ENCODE peak calls at places on chromosomes 7 and 10, in eight cellular contexts. One of them, this sample, is unnamed.

GRCh38 chr7:618539-619355 is 99.1 kb upstream of the PDGFA start:
- DNase-seq in spleen: peak
- DNase-seq in HepG2: peak
- DNase-seq in K562: no peak
- DNase-seq in breast epithelium: no peak
- DNase-seq in SK-N-SH: no peak
- DNase-seq in esophagus muscularis mucosa: no peak
- DNase-seq in GM23338: no peak
- DNase-seq in this sample: peak

GRCh38 chr10:131858583-131859340 is 42.0 kb upstream of the PPP2R2D start:
- DNase-seq in spleen: peak
- DNase-seq in HepG2: no peak
- DNase-seq in K562: no peak
- DNase-seq in breast epithelium: no peak
- DNase-seq in SK-N-SH: no peak
- DNase-seq in esophagus muscularis mucosa: no peak
- DNase-seq in GM23338: no peak
- DNase-seq in this sample: no peak

GRCh38 chr7:129225206-129225930 is 538 bp downstream of the AHCYL2 start:
- DNase-seq in spleen: peak
- DNase-seq in HepG2: peak
- DNase-seq in K562: peak
- DNase-seq in breast epithelium: peak
- DNase-seq in SK-N-SH: no peak
- DNase-seq in esophagus muscularis mucosa: no peak
- DNase-seq in GM23338: peak
- DNase-seq in this sample: peak

GRCh38 chr10:110355181-110355831 is 50.6 kb upstream of the SMNDC1 start:
- DNase-seq in spleen: peak
- DNase-seq in HepG2: no peak
- DNase-seq in K562: no peak
- DNase-seq in breast epithelium: no peak
- DNase-seq in SK-N-SH: no peak
- DNase-seq in esophagus muscularis mucosa: no peak
- DNase-seq in GM23338: no peak
- DNase-seq in this sample: no peak

GRCh38 chr10:114916653-114917052 is 21.3 kb upstream of the TRUB1 start:
- DNase-seq in spleen: no peak
- DNase-seq in HepG2: no peak
- DNase-seq in K562: no peak
- DNase-seq in breast epithelium: no peak
- DNase-seq in SK-N-SH: no peak
- DNase-seq in esophagus muscularis mucosa: no peak
- DNase-seq in GM23338: no peak
- DNase-seq in this sample: no peak

GRCh38 chr7:128886391-128887168 is 23.9 kb downstream of the ATP6V1F start:
- DNase-seq in spleen: peak
- DNase-seq in HepG2: no peak
- DNase-seq in K562: peak
- DNase-seq in breast epithelium: no peak
- DNase-seq in SK-N-SH: peak
- DNase-seq in esophagus muscularis mucosa: no peak
- DNase-seq in GM23338: no peak
- DNase-seq in this sample: no peak

GRCh38 chr7:137245890-137246289 is 97.6 kb downstream of the PTN start:
- DNase-seq in spleen: no peak
- DNase-seq in HepG2: no peak
- DNase-seq in K562: no peak
- DNase-seq in breast epithelium: no peak
- DNase-seq in SK-N-SH: no peak
- DNase-seq in esophagus muscularis mucosa: no peak
- DNase-seq in GM23338: no peak
- DNase-seq in this sample: no peak

GRCh38 chr10:101246639-101247038 is 17.4 kb upstream of the LBX1 start:
- DNase-seq in spleen: no peak
- DNase-seq in HepG2: no peak
- DNase-seq in K562: no peak
- DNase-seq in breast epithelium: no peak
- DNase-seq in SK-N-SH: no peak
- DNase-seq in esophagus muscularis mucosa: no peak
- DNase-seq in GM23338: no peak
- DNase-seq in this sample: no peak

GRCh38 chr10:52701647-52702046 is 70.9 kb downstream of the MBL2 start:
- DNase-seq in spleen: no peak
- DNase-seq in HepG2: peak
- DNase-seq in K562: no peak
- DNase-seq in breast epithelium: no peak
- DNase-seq in SK-N-SH: no peak
- DNase-seq in esophagus muscularis mucosa: no peak
- DNase-seq in GM23338: no peak
- DNase-seq in this sample: no peak

GRCh38 chr10:35005868-35006267 is 84.3 kb downstream of the CUL2 start:
- DNase-seq in spleen: no peak
- DNase-seq in HepG2: no peak
- DNase-seq in K562: peak
- DNase-seq in breast epithelium: no peak
- DNase-seq in SK-N-SH: no peak
- DNase-seq in esophagus muscularis mucosa: no peak
- DNase-seq in GM23338: no peak
- DNase-seq in this sample: no peak

GRCh38 chr7:27709137-27710075 is 30.6 kb upstream of the TAX1BP1 start:
- DNase-seq in spleen: no peak
- DNase-seq in HepG2: no peak
- DNase-seq in K562: no peak
- DNase-seq in breast epithelium: no peak
- DNase-seq in SK-N-SH: peak
- DNase-seq in esophagus muscularis mucosa: no peak
- DNase-seq in GM23338: no peak
- DNase-seq in this sample: no peak

GRCh38 chr7:4931932-4932331 is 27.1 kb downstream of the MMD2 start:
- DNase-seq in spleen: no peak
- DNase-seq in HepG2: peak
- DNase-seq in K562: no peak
- DNase-seq in breast epithelium: peak
- DNase-seq in SK-N-SH: peak
- DNase-seq in esophagus muscularis mucosa: no peak
- DNase-seq in GM23338: peak
- DNase-seq in this sample: peak

GRCh38 chr10:130121486-130122079 is 11.0 kb upstream of the C10orf143 start:
- DNase-seq in spleen: no peak
- DNase-seq in HepG2: no peak
- DNase-seq in K562: no peak
- DNase-seq in breast epithelium: no peak
- DNase-seq in SK-N-SH: peak
- DNase-seq in esophagus muscularis mucosa: no peak
- DNase-seq in GM23338: no peak
- DNase-seq in this sample: no peak

GRCh38 chr10:373516-374309 is 238.5 kb downstream of the ZMYND11 start:
- DNase-seq in spleen: peak
- DNase-seq in HepG2: peak
- DNase-seq in K562: no peak
- DNase-seq in breast epithelium: peak
- DNase-seq in SK-N-SH: peak
- DNase-seq in esophagus muscularis mucosa: no peak
- DNase-seq in GM23338: no peak
- DNase-seq in this sample: no peak

GRCh38 chr7:137847418-137848050 is 760 bp upstream of the DGKI start:
- DNase-seq in spleen: no peak
- DNase-seq in HepG2: no peak
- DNase-seq in K562: no peak
- DNase-seq in breast epithelium: no peak
- DNase-seq in SK-N-SH: no peak
- DNase-seq in esophagus muscularis mucosa: no peak
- DNase-seq in GM23338: peak
- DNase-seq in this sample: no peak

GRCh38 chr7:147513451-147513850 is 1077.1 kb upstream of the C7orf33 start:
- DNase-seq in spleen: no peak
- DNase-seq in HepG2: no peak
- DNase-seq in K562: no peak
- DNase-seq in breast epithelium: no peak
- DNase-seq in SK-N-SH: no peak
- DNase-seq in esophagus muscularis mucosa: no peak
- DNase-seq in GM23338: no peak
- DNase-seq in this sample: no peak

GRCh38 chr7:147509859-147510542 is 1080.6 kb upstream of the C7orf33 start:
- DNase-seq in spleen: no peak
- DNase-seq in HepG2: no peak
- DNase-seq in K562: no peak
- DNase-seq in breast epithelium: no peak
- DNase-seq in SK-N-SH: no peak
- DNase-seq in esophagus muscularis mucosa: no peak
- DNase-seq in GM23338: no peak
- DNase-seq in this sample: no peak

GRCh38 chr7:147509052-147509480 is 1081.5 kb upstream of the C7orf33 start:
- DNase-seq in spleen: no peak
- DNase-seq in HepG2: no peak
- DNase-seq in K562: no peak
- DNase-seq in breast epithelium: no peak
- DNase-seq in SK-N-SH: no peak
- DNase-seq in esophagus muscularis mucosa: no peak
- DNase-seq in GM23338: no peak
- DNase-seq in this sample: no peak

DNA sequence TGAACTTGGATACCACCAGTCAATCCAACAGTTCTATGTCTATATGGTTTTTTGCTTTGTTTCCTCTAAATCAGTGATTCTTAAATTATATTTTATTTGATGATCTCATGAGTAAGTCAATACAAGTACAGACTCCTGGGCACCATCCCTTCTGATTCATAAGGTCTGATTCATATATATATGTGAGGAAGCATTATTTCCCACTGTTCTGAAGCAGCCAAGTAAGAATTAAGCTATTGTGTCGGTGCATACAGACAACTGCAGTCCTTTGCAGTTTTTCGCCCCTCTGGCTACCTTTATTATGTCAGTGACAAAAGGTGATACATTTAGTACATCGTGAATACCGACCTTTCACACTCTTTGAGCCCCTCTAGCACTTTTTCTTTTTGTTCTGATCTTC is 1079.7 kb upstream of the C7orf33 start:
- DNase-seq in spleen: no peak
- DNase-seq in HepG2: no peak
- DNase-seq in K562: no peak
- DNase-seq in breast epithelium: no peak
- DNase-seq in SK-N-SH: no peak
- DNase-seq in esophagus muscularis mucosa: no peak
- DNase-seq in GM23338: no peak
- DNase-seq in this sample: no peak
- H3K27ac ChIP-seq in spleen: no peak
- H3K27ac ChIP-seq in HepG2: no peak
- H3K27ac ChIP-seq in K562: no peak
- H3K27ac ChIP-seq in breast epithelium: no peak
- H3K27ac ChIP-seq in SK-N-SH: peak
- H3K27ac ChIP-seq in esophagus muscularis mucosa: no peak
- H3K27ac ChIP-seq in GM23338: no peak
- H3K27ac ChIP-seq in this sample: no peak

GRCh38 chr7:82740246-82740848 is 296.8 kb upstream of the CACNA2D1 start:
- DNase-seq in spleen: no peak
- DNase-seq in HepG2: peak
- DNase-seq in K562: peak
- DNase-seq in breast epithelium: no peak
- DNase-seq in SK-N-SH: peak
- DNase-seq in esophagus muscularis mucosa: no peak
- DNase-seq in GM23338: peak
- DNase-seq in this sample: peak
- TF ChIP-seq CTCF in spleen: peak
- TF ChIP-seq CTCF in HepG2: peak
- TF ChIP-seq CTCF in K562: no peak
- TF ChIP-seq CTCF in breast epithelium: no peak
- TF ChIP-seq CTCF in SK-N-SH: peak
- TF ChIP-seq CTCF in esophagus muscularis mucosa: peak
- TF ChIP-seq CTCF in GM23338: peak
- TF ChIP-seq CTCF in this sample: no peak

GRCh38 chr10:11685787-11686218 is 56.4 kb upstream of the ECHDC3 start:
- DNase-seq in spleen: peak
- DNase-seq in HepG2: peak
- DNase-seq in K562: peak
- DNase-seq in breast epithelium: peak
- DNase-seq in SK-N-SH: no peak
- DNase-seq in esophagus muscularis mucosa: no peak
- DNase-seq in GM23338: no peak
- DNase-seq in this sample: peak
- TF ChIP-seq POLR2AphosphoS5 in spleen: no peak
- TF ChIP-seq POLR2AphosphoS5 in HepG2: no peak
- TF ChIP-seq POLR2AphosphoS5 in K562: peak
- TF ChIP-seq POLR2AphosphoS5 in breast epithelium: no peak
- TF ChIP-seq POLR2AphosphoS5 in SK-N-SH: no peak
- TF ChIP-seq POLR2AphosphoS5 in esophagus muscularis mucosa: no peak
- TF ChIP-seq POLR2AphosphoS5 in GM23338: no peak
- TF ChIP-seq POLR2AphosphoS5 in this sample: no peak

GRCh38 chr7:6257602-6258001 is 14.8 kb downstream of the CYTH3 start:
- DNase-seq in spleen: peak
- DNase-seq in HepG2: no peak
- DNase-seq in K562: no peak
- DNase-seq in breast epithelium: no peak
- DNase-seq in SK-N-SH: no peak
- DNase-seq in esophagus muscularis mucosa: no peak
- DNase-seq in GM23338: no peak
- DNase-seq in this sample: no peak

GRCh38 chr7:6252748-6253147 is 19.7 kb downstream of the CYTH3 start:
- DNase-seq in spleen: no peak
- DNase-seq in HepG2: no peak
- DNase-seq in K562: no peak
- DNase-seq in breast epithelium: no peak
- DNase-seq in SK-N-SH: no peak
- DNase-seq in esophagus muscularis mucosa: no peak
- DNase-seq in GM23338: no peak
- DNase-seq in this sample: no peak

GRCh38 chr7:6256709-6257535 is 15.5 kb downstream of the CYTH3 start:
- DNase-seq in spleen: peak
- DNase-seq in HepG2: peak
- DNase-seq in K562: no peak
- DNase-seq in breast epithelium: no peak
- DNase-seq in SK-N-SH: no peak
- DNase-seq in esophagus muscularis mucosa: no peak
- DNase-seq in GM23338: no peak
- DNase-seq in this sample: no peak

GRCh38 chr7:6252310-6252709 is 20.1 kb downstream of the CYTH3 start:
- DNase-seq in spleen: no peak
- DNase-seq in HepG2: no peak
- DNase-seq in K562: no peak
- DNase-seq in breast epithelium: no peak
- DNase-seq in SK-N-SH: no peak
- DNase-seq in esophagus muscularis mucosa: no peak
- DNase-seq in GM23338: no peak
- DNase-seq in this sample: no peak

DNA sequence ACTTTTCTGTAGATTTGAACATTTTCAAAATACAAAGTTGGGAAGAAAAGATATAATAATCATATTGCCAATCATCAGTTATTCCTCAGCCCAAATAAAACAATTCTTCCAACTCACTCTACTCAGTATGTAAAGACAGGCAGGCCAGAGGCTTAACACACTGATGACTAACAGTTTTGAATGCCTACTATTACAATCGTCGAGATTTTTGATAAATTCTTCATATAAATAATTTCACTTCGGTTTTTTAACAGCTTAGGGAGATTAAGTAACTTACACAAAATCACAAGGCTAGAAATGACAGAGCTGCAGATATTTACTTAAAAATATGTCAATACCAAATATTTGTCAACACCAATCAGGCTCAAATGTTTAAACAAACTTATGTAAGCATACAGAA is 17.5 kb downstream of the CYTH3 start:
- DNase-seq in spleen: no peak
- DNase-seq in HepG2: no peak
- DNase-seq in K562: no peak
- DNase-seq in breast epithelium: no peak
- DNase-seq in SK-N-SH: no peak
- DNase-seq in esophagus muscularis mucosa: no peak
- DNase-seq in GM23338: no peak
- DNase-seq in this sample: no peak
- H3K27ac ChIP-seq in spleen: no peak
- H3K27ac ChIP-seq in HepG2: no peak
- H3K27ac ChIP-seq in K562: no peak
- H3K27ac ChIP-seq in breast epithelium: no peak
- H3K27ac ChIP-seq in SK-N-SH: peak
- H3K27ac ChIP-seq in esophagus muscularis mucosa: peak
- H3K27ac ChIP-seq in GM23338: no peak
- H3K27ac ChIP-seq in this sample: no peak

This sample was measured in stomach.